ENCODE peak calls at places on chromosomes 13 and 19, in four cellular contexts. M is K562, C is SK-N-SH, W is GM12878. S is an unnamed sample.

GRCh38 chr13:99135591-99135990 is 65.1 kb upstream of the UBAC2 start:
- DNase-seq in M (no peak), W (no peak), C (no peak), S (no peak)

GRCh38 chr19:47427241-47428176 is 8.2 kb upstream of the MEIS3 start:
- DNase-seq in W (no peak), C (peak), M (peak), S (peak)

GRCh38 chr13:53198017-53198416 is 169.4 kb downstream of the OLFM4 start:
- DNase-seq in W (no peak), C (peak), M (no peak), S (no peak)

GRCh38 chr19:48578891-48579290 is 26.9 kb downstream of the SULT2B1 start:
- DNase-seq in C (no peak), M (no peak), W (no peak), S (no peak)

GRCh38 chr19:48770223-48770622 is 14.9 kb downstream of the FGF21 start:
- DNase-seq in M (no peak), W (no peak), C (no peak), S (no peak)

GRCh38 chr13:47426126-47426849 is 529.4 kb upstream of the HTR2A start:
- DNase-seq in M (no peak), W (no peak), C (no peak), S (no peak)

GRCh38 chr19:3053218-3053621 is 9.1 kb downstream of the TLE5 start:
- DNase-seq in M (peak), W (no peak), C (no peak), S (no peak)

GRCh38 chr19:2575734-2576481 is 100.0 kb downstream of the GADD45B start:
- DNase-seq in W (no peak), M (no peak), C (peak), S (no peak)

GRCh38 chr19:44003461-44004134 is 841 bp downstream of the ZNF230 start:
- DNase-seq in W (no peak), C (no peak), M (peak), S (no peak)

GRCh38 chr19:49458567-49458903 is 5.5 kb downstream of the ALDH16A1 start:
- DNase-seq in C (no peak), W (no peak), M (no peak), S (no peak)

GRCh38 chr13:49165798-49166752 is 54.1 kb upstream of the MLNR start:
- DNase-seq in C (no peak), M (no peak), W (no peak), S (no peak)

GRCh38 chr19:41998246-41999020 is 4.4 kb upstream of the ATP1A3 start:
- DNase-seq in C (peak), W (no peak), M (peak), S (peak)

GRCh38 chr13:112760440-112760839 is 70.6 kb downstream of the ATP11A start:
- DNase-seq in W (no peak), C (no peak), M (no peak), S (no peak)

GRCh38 chr19:38270587-38271167 is 6.3 kb downstream of the SPINT2 start:
- DNase-seq in C (no peak), M (peak), W (no peak), S (no peak)
- TF ChIP-seq USF1 in C (no peak), M (no peak), W (no peak), S (no peak)

GRCh38 chr13:69796256-69796655 is 311.4 kb upstream of the ATXN8OS start:
- DNase-seq in M (no peak), W (no peak), C (no peak), S (no peak)

GRCh38 chr13:69793803-69794453 is 313.7 kb upstream of the ATXN8OS start:
- DNase-seq in C (peak), M (no peak), W (no peak), S (no peak)
- TF ChIP-seq USF1 in C (no peak), M (no peak), W (no peak), S (no peak)

DNA sequence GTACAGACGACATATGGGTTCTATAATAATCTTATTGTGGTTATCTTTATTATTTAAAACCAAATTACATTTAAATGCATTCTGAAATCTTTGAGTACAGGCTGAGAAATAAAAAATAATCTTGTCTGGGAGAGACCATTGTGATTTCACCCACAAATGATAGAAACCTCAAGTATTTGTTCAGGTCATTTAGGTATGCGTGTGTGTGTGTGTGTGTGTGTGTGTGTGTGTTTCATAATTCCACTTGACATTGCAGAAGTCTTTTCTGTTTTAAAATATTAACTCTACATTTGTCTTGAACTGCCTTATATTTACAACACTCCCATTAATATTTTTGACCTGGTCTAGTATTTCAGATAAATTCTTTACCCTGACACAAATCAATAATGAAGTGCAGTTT is 126.9 kb downstream of the SPRY2 start:
- DNase-seq in W (no peak), C (no peak), M (no peak), S (no peak)
- TF ChIP-seq USF1 in W (no peak), C (no peak), M (no peak), S (no peak)

DNA sequence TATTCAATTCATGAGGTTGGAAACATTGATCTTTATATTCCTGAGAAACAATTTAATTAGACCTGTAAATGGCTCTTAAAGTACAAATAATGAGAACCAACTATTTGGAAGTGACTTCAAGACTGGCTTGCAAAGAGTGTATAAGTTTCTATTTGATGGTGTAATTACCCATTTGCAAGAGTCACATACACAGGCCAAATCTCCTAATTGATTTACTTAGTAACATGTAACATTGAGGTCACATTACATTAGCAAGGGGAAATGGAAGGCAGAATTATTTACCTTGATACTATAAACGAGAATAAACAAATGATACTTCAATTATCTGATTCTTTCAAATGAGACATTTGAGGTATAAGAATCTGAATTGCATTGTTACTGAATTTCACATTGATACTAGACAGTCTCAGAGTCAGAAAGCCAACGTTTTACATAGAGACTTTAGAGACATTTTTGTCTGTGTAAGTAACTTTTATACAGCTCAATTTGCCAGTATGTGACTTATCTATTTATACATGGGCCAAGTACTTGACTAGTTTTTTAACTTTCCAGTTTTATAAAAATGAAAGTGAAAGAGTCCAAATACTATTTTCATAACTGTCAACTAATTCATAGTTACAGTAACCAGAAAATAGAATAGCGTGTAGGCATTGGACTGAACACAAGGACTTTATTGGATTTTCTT is 95.6 kb upstream of the RFC3 start:
- DNase-seq in W (no peak), C (no peak), M (no peak), S (no peak)
- TF ChIP-seq USF1 in W (no peak), C (no peak), M (no peak), S (no peak)

DNA sequence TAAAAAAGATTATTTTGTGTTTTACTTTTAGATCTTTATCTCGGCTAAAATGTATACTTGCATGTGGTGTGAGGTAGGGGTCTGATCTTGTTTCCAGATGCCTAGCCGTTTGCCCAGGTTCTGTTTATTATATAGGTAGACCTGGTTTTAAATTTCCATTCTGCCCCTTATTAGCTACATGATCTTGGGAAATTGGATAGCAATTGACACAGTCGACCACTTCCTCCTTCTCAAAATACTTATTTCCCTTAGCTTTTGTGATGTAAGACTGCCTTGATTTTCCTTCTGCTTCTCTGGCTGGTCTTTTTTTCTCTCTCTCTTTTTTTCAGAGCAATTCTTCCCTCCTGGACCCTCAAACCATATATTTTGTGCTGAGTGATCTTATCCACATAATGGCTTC is 3.0 kb upstream of the PGLYRP1 start:
- DNase-seq in W (no peak), C (no peak), M (no peak), S (no peak)
- TF ChIP-seq USF1 in W (no peak), C (no peak), M (no peak), S (no peak)

GRCh38 chr19:15252398-15253018 is 20.3 kb upstream of the EPHX3 start:
- DNase-seq in W (no peak), M (no peak), C (no peak), S (peak)

GRCh38 chr19:15251010-15251748 is 18.9 kb upstream of the EPHX3 start:
- DNase-seq in M (no peak), C (no peak), W (no peak), S (no peak)

GRCh38 chr19:15253076-15253475 is 20.8 kb upstream of the EPHX3 start:
- DNase-seq in M (no peak), W (no peak), C (no peak), S (no peak)

GRCh38 chr19:15250635-15250993 is 18.4 kb upstream of the EPHX3 start:
- DNase-seq in W (no peak), C (no peak), M (no peak), S (no peak)

GRCh38 chr19:15251749-15252397 is 19.6 kb upstream of the EPHX3 start:
- DNase-seq in W (no peak), M (peak), C (peak), S (peak)
- TF ChIP-seq USF1 in W (no peak), M (no peak), C (no peak), S (no peak)

GRCh38 chr19:31113250-31113685 is 236.0 kb downstream of the TSHZ3 start:
- DNase-seq in M (no peak), C (no peak), W (no peak), S (no peak)
- TF ChIP-seq USF1 in M (no peak), C (no peak), W (no peak), S (no peak)

GRCh38 chr13:103908274-103908673 is 842.1 kb upstream of the SLC10A2 start:
- DNase-seq in C (no peak), W (no peak), M (no peak), S (no peak)

GRCh38 chr13:103898481-103898880 is 832.3 kb upstream of the SLC10A2 start:
- DNase-seq in C (no peak), W (no peak), M (no peak), S (peak)

DNA sequence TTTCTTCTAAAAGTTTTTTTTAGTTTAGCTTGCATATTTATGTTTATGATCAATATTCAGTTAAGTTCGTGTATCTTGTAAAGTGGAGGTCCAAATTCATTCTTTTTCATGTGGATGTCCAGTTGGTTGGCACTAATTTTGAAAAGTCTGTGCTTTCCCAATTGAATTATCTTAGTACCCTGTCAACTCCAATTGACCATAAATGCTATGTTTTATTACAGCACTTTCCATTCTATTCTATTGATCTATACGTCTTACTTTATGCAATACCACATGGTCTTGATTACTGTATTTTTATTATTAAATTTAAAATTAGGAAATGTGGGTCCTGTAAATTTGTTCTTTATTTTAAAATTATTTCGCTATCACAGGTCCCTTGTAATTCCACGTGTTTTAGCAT is 837.6 kb upstream of the SLC10A2 start:
- DNase-seq in C (no peak), M (no peak), W (no peak), S (no peak)
- TF ChIP-seq USF1 in C (no peak), M (no peak), W (no peak), S (no peak)

GRCh38 chr13:114161028-114161556 is 18.0 kb upstream of the CFAP97D2 start:
- DNase-seq in W (no peak), M (no peak), C (no peak), S (no peak)
- TF ChIP-seq USF1 in W (no peak), M (no peak), C (no peak), S (no peak)

DNA sequence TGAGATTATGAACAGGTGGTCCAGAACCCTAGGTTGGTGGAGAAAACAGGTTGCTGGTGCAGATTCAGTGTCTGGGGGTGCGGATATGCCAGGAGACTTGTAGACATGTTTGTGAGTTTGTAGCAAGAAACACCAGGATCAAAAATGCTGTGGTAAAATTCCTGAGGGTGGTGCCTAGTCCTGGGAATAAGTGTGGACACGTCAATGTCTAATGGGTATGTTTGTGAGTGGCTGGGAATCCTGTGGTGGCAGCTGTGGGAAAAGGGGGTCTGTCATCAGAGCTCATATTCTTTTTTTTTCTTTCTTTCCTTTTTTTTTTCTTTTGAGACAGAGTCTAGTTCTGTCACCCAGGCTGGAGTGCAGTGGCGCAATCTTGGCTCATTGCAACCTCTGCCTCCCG is 7.2 kb downstream of the ZNF708 start:
- DNase-seq in C (no peak), M (no peak), W (no peak), S (no peak)
- TF ChIP-seq USF1 in C (no peak), M (no peak), W (no peak), S (no peak)